ENCODE peak calls at places on chromosome 13, in nine cellular contexts. T, D, B, C, X, G, W, F and V are unnamed samples.
A peak's percentile ranks its signal among the peaks of the same experiment; 100 is the strongest.

GRCh38 chr13:114017028-114017630 is 43.3 kb upstream of the C13orf46 start:
- DNase-seq in F (no peak), T (peak; percentile 45), D (no peak), W (peak; percentile 82), B (peak; percentile 55), G (no peak), X (peak; percentile 59), C (peak; percentile 42), V (no peak)

GRCh38 chr13:79805317-79805716 is 324.4 kb downstream of the NDFIP2 start:
- DNase-seq in X (no peak), G (no peak), W (peak; percentile 84), T (peak; percentile 15), F (no peak), D (no peak), C (no peak), B (no peak), V (no peak)

GRCh38 chr13:94228781-94229180 is 250.7 kb downstream of the DCT start:
- DNase-seq in W (no peak), B (peak; percentile 14), C (peak; percentile 45), G (no peak), F (no peak), D (no peak), T (no peak), X (no peak), V (no peak)

GRCh38 chr13:99686157-99686572 is 184.9 kb downstream of the TM9SF2 start:
- DNase-seq in D (no peak), W (peak; percentile 84), X (peak; percentile 66), B (peak; percentile 67), F (no peak), T (peak; percentile 30), G (no peak), C (peak; percentile 46), V (no peak)

GRCh38 chr13:33152389-33152788 is 133.2 kb downstream of the STARD13 start:
- DNase-seq in C (no peak), D (no peak), B (no peak), X (no peak), F (peak; percentile 1), G (no peak), W (no peak), T (no peak), V (no peak)

GRCh38 chr13:113861433-113862030 is 2.3 kb downstream of the GAS6 start:
- DNase-seq in D (no peak), F (no peak), G (peak; percentile 66), B (no peak), C (no peak), W (peak; percentile 61), X (peak; percentile 91), T (no peak), V (peak; percentile 81)

GRCh38 chr13:74056829-74057564 is 77.2 kb downstream of the KLF12 start:
- DNase-seq in F (no peak), X (no peak), D (no peak), W (no peak), T (peak; percentile 36), G (no peak), C (no peak), B (no peak), V (no peak)

GRCh38 chr13:32305646-32306045 is 9.5 kb downstream of the ZAR1L start:
- DNase-seq in T (no peak), G (no peak), B (no peak), C (no peak), F (no peak), W (no peak), X (no peak), D (no peak), V (no peak)

GRCh38 chr13:112443191-112444000 is 67.2 kb downstream of the SPACA7 start:
- DNase-seq in F (peak; percentile 5), C (no peak), X (peak; percentile 64), W (peak; percentile 76), G (peak; percentile 75), B (no peak), D (peak; percentile 39), T (peak; percentile 81), V (no peak)

GRCh38 chr13:27622102-27622820 is 569 bp downstream of the POLR1D start:
- DNase-seq in B (peak; percentile 27), C (no peak), T (no peak), G (no peak), F (no peak), W (no peak), X (peak; percentile 11), D (no peak), V (peak; percentile 45)

GRCh38 chr13:99353836-99354235 is 46.6 kb upstream of the GPR183 start:
- DNase-seq in C (peak; percentile 73), D (no peak), G (no peak), T (no peak), W (peak; percentile 30), F (no peak), X (no peak), B (peak; percentile 36), V (peak; percentile 46)

GRCh38 chr13:113047587-113047986 is 58.0 kb upstream of the F7 start:
- DNase-seq in B (no peak), T (no peak), F (no peak), D (peak; percentile 22), X (no peak), G (no peak), W (no peak), C (no peak), V (no peak)

GRCh38 chr13:107203146-107203847 is 635.4 kb upstream of the ARGLU1 start:
- DNase-seq in D (no peak), W (peak; percentile 82), T (peak; percentile 73), C (peak; percentile 9), B (no peak), F (peak; percentile 1), X (peak; percentile 38), G (no peak), V (peak; percentile 3)

GRCh38 chr13:40251343-40252032 is 415.0 kb downstream of the FOXO1 start:
- DNase-seq in B (no peak), D (no peak), F (no peak), C (no peak), T (no peak), G (no peak), X (no peak), W (no peak), V (no peak)

GRCh38 chr13:29498426-29499040 is 97.0 kb downstream of the SLC7A1 start:
- DNase-seq in D (no peak), X (no peak), C (no peak), W (no peak), F (no peak), G (no peak), B (no peak), T (no peak), V (no peak)

GRCh38 chr13:38685974-38686571 is 804 bp upstream of the FREM2 start:
- DNase-seq in C (peak; percentile 23), D (no peak), B (peak; percentile 19), T (peak; percentile 83), W (peak; percentile 86), G (no peak), F (peak; percentile 42), X (peak; percentile 16), V (peak; percentile 6)

GRCh38 chr13:24050796-24051715 is 109.5 kb upstream of the SPATA13 start:
- DNase-seq in B (no peak), W (peak; percentile 64), X (no peak), T (no peak), C (no peak), G (no peak), F (no peak), D (no peak), V (no peak)

GRCh38 chr13:33281951-33282595 is 3.5 kb downstream of the STARD13 start:
- DNase-seq in X (no peak), B (peak; percentile 61), T (no peak), F (no peak), D (no peak), G (no peak), C (peak; percentile 89), W (no peak), V (peak; percentile 88)

GRCh38 chr13:42486711-42487198 is 87.2 kb upstream of the TNFSF11 start:
- DNase-seq in W (no peak), B (peak; percentile 94), D (no peak), X (no peak), T (no peak), F (peak; percentile 18), G (no peak), C (peak; percentile 84), V (peak; percentile 55)

GRCh38 chr13:41401371-41401770 is 56.0 kb upstream of the RGCC start:
- DNase-seq in C (no peak), X (peak; percentile 17), W (peak; percentile 63), D (no peak), F (no peak), T (peak; percentile 53), G (no peak), B (no peak), V (no peak)
- TF ChIP-seq CTCF in C (no peak), X (no peak), W (peak; percentile 54), D (no peak), F (no peak), T (no peak), G (no peak), B (no peak), V (no peak)

GRCh38 chr13:78586706-78587105 is 16.6 kb downstream of the POU4F1 start:
- DNase-seq in C (no peak), B (no peak), G (no peak), W (peak; percentile 92), T (peak; percentile 91), F (no peak), D (no peak), X (no peak), V (no peak)
- TF ChIP-seq CTCF in C (peak; percentile 13), B (peak; percentile 37), G (no peak), W (peak; percentile 94), T (peak; percentile 82), F (no peak), D (no peak), X (peak; percentile 44), V (peak; percentile 24)

DNA sequence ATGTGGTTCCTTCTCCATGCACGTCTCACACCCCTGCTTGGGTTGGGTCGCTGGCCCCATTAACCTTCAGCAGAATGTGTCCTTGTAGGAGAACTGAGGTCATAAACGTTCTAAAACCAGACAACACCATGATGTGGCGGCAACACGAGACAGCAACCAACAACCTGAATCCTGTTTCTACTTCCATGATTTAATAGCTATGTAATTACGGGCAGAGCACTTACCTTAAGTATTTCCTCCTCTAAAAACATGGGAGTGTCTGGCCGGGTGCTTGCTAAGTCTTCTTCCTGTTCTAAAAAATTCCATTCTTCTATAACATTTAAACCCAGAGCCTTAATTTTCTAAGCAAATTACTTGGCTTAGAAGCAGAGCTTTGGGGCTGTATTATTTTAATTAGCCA is 33.5 kb upstream of the IRS2 start:
- DNase-seq in W (no peak), X (no peak), C (no peak), T (no peak), B (no peak), F (no peak), G (no peak), D (no peak), V (no peak)
- TF ChIP-seq CTCF in W (no peak), X (no peak), C (no peak), T (no peak), B (no peak), F (no peak), G (no peak), D (no peak), V (no peak)

DNA sequence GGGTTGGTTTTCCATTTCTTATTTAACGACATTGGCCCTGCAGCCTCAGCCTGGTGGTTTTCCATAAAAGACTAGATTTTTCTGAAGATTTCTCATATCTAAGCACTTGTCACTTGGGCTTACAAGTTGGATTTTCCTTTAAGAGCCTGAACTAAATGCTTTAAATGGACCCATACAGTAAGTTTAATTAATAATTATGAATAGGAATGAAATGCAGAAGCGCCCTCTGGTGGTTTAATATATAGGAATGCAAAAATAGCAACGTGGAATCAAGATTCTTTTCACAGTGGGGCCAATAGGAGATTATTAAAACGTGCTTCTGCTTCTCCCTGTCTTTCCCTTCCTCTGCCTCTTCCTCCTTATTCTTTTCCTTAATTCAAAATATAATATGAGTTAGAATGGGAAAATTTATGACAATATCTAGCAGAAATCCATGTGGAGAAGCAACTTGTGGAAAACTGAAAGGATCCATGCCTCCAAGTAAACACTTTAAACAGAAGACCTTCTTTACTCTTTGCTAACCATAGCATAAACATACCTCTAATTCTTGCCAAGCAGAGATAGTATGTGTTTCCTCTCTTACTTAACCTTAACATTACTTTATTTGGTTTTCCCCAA is 324.0 kb downstream of the GPC5 start:
- DNase-seq in D (no peak), C (peak; percentile 23), X (peak; percentile 36), W (no peak), G (no peak), B (peak; percentile 49), T (peak; percentile 36), F (no peak), V (peak; percentile 2)
- TF ChIP-seq CTCF in D (peak; percentile 46), C (no peak), X (peak; percentile 80), W (peak; percentile 88), G (peak; percentile 9), B (peak; percentile 48), T (peak; percentile 78), F (no peak), V (peak; percentile 77)